ENCODE peak calls at places on chromosomes 5 and 9, in six cellular contexts. J is lower lobe of right lung; O is CD4-positive, alpha-beta T cell; G is IMR-90; C is astrocyte; H is fibroblast of lung. A is an unnamed sample.

GRCh38 chr9:92724528-92725265 is 39.9 kb downstream of the BICD2 start:
- DNase-seq in C (no peak), H (no peak), G (no peak), J (peak; percentile 53), O (no peak), A (no peak)

GRCh38 chr5:128093368-128093767 is 9.8 kb downstream of the SLC12A2 start:
- DNase-seq in C (peak; percentile 63), J (no peak), H (no peak), O (no peak), G (no peak), A (no peak)

GRCh38 chr5:43154424-43154823 is 33.7 kb downstream of the ZNF131 start:
- DNase-seq in J (no peak), O (no peak), C (no peak), H (no peak), G (no peak), A (no peak)

GRCh38 chr9:122978586-122978985 is 37.8 kb downstream of the RABGAP1 start:
- DNase-seq in G (peak; percentile 2), H (no peak), C (no peak), O (no peak), J (no peak), A (no peak)

GRCh38 chr5:150020249-150020648 is 19.7 kb downstream of the HMGXB3 start:
- DNase-seq in H (no peak), C (no peak), J (no peak), O (no peak), G (no peak), A (no peak)

GRCh38 chr5:123300266-123300665 is 122.9 kb downstream of the CEP120 start:
- DNase-seq in O (no peak), C (no peak), H (no peak), J (no peak), G (no peak), A (no peak)

GRCh38 chr9:105690742-105691141 is 3.6 kb upstream of the TMEM38B start:
- DNase-seq in O (no peak), G (peak; percentile 22), C (no peak), J (no peak), H (peak; percentile 44), A (no peak)

GRCh38 chr9:3751125-3751758 is 225.4 kb upstream of the RFX3 start:
- DNase-seq in G (peak; percentile 10), J (no peak), C (peak; percentile 82), O (no peak), H (peak; percentile 20), A (no peak)

GRCh38 chr9:85859751-85860150 is 81.2 kb upstream of the NAA35 start:
- DNase-seq in O (no peak), J (no peak), H (no peak), G (no peak), C (no peak), A (no peak)

GRCh38 chr9:89670114-89670513 is 65.3 kb downstream of the GADD45G start:
- DNase-seq in G (no peak), C (no peak), J (no peak), O (no peak), H (no peak), A (peak; percentile 78)

GRCh38 chr9:82890865-82891264 is 172.1 kb downstream of the RASEF start:
- DNase-seq in O (no peak), J (no peak), G (no peak), H (no peak), C (no peak), A (no peak)

GRCh38 chr5:174608631-174609097 is 115.7 kb upstream of the MSX2 start:
- DNase-seq in C (peak; percentile 52), G (no peak), O (no peak), H (no peak), J (peak; percentile 85), A (peak; percentile 42)

GRCh38 chr9:86846679-86847078 is 100.6 kb downstream of the GAS1 start:
- DNase-seq in C (no peak), G (peak; percentile 65), O (no peak), H (peak; percentile 21), J (no peak), A (no peak)

GRCh38 chr9:112072721-112073553 is 102.2 kb downstream of the SUSD1 start:
- DNase-seq in J (no peak), C (peak; percentile 97), O (no peak), H (peak; percentile 91), G (peak; percentile 98), A (no peak)

GRCh38 chr5:135535820-135536801 is at the start of gene NEUROG1:
- DNase-seq in H (no peak), J (no peak), G (no peak), O (no peak), C (no peak), A (no peak)

GRCh38 chr5:129507527-129507926 is 47.4 kb downstream of the ADAMTS19 start:
- DNase-seq in C (no peak), G (no peak), J (no peak), O (no peak), H (no peak), A (no peak)

GRCh38 chr5:65588694-65589093 is 25.6 kb downstream of the PPWD1 start:
- DNase-seq in O (no peak), G (no peak), J (no peak), C (no peak), H (no peak), A (no peak)

GRCh38 chr9:27003406-27004147 is 1.9 kb downstream of the LRRC19 start:
- DNase-seq in C (no peak), O (no peak), J (no peak), H (no peak), G (no peak), A (no peak)

GRCh38 chr9:70466976-70467551 is 52.6 kb upstream of the KLF9 start:
- DNase-seq in H (peak; percentile 62), J (no peak), G (peak; percentile 92), C (peak; percentile 76), O (no peak), A (no peak)

GRCh38 chr9:115694014-115694413 is 459.6 kb upstream of the PAPPA start:
- DNase-seq in J (no peak), O (no peak), G (peak; percentile 93), H (peak; percentile 95), C (peak; percentile 86), A (no peak)

GRCh38 chr9:72485821-72486605 is 35.4 kb upstream of the TMC1 start:
- DNase-seq in H (peak; percentile 46), C (peak; percentile 73), G (peak; percentile 68), O (no peak), J (no peak), A (no peak)

GRCh38 chr9:36127652-36128244 is 8.8 kb upstream of the GLIPR2 start:
- DNase-seq in C (no peak), J (no peak), O (no peak), G (no peak), H (no peak), A (no peak)

GRCh38 chr5:89556215-89557009 is 673.4 kb upstream of the MEF2C start:
- DNase-seq in H (peak; percentile 68), C (peak; percentile 88), O (no peak), G (peak; percentile 83), J (no peak), A (no peak)

GRCh38 chr5:88145603-88146467 is 122.8 kb downstream of the TMEM161B start:
- DNase-seq in J (peak; percentile 80), O (no peak), H (peak; percentile 9), C (peak; percentile 30), G (no peak), A (no peak)

GRCh38 chr5:16897800-16898199 is 38.3 kb downstream of the MYO10 start:
- DNase-seq in O (no peak), J (no peak), G (no peak), H (no peak), C (no peak), A (no peak)

GRCh38 chr5:16894236-16895057 is 41.6 kb downstream of the MYO10 start:
- DNase-seq in O (no peak), H (peak; percentile 93), C (peak; percentile 99), J (no peak), G (peak; percentile 96), A (no peak)

GRCh38 chr5:16897284-16897704 is 38.8 kb downstream of the MYO10 start:
- DNase-seq in C (peak; percentile 82), G (peak; percentile 74), O (no peak), J (no peak), H (peak; percentile 30), A (no peak)

GRCh38 chr5:16899171-16899570 is 36.9 kb downstream of the MYO10 start:
- DNase-seq in O (no peak), J (no peak), H (no peak), C (no peak), G (no peak), A (no peak)

GRCh38 chr5:16896767-16897166 is 39.3 kb downstream of the MYO10 start:
- DNase-seq in C (no peak), H (no peak), G (no peak), J (no peak), O (no peak), A (no peak)
- H3K27ac ChIP-seq in C (peak overlapping the region; percentile 2), H (no peak overlapping the region), G (peak overlapping the region; percentile 55), J (no peak overlapping the region), O (no peak overlapping the region), A (no peak overlapping the region)

GRCh38 chr5:143002459-143003327 is 232.5 kb downstream of the ARHGAP26 start:
- DNase-seq in G (peak; percentile 86), H (peak; percentile 96), J (peak; percentile 52), O (peak; percentile 28), C (peak; percentile 93), A (no peak)
- TF ChIP-seq CTCF in G (peak; percentile 63), H (peak; percentile 61), J (peak; percentile 50), O (peak; percentile 73), C (peak; percentile 55), A (peak; percentile 71)

DNA sequence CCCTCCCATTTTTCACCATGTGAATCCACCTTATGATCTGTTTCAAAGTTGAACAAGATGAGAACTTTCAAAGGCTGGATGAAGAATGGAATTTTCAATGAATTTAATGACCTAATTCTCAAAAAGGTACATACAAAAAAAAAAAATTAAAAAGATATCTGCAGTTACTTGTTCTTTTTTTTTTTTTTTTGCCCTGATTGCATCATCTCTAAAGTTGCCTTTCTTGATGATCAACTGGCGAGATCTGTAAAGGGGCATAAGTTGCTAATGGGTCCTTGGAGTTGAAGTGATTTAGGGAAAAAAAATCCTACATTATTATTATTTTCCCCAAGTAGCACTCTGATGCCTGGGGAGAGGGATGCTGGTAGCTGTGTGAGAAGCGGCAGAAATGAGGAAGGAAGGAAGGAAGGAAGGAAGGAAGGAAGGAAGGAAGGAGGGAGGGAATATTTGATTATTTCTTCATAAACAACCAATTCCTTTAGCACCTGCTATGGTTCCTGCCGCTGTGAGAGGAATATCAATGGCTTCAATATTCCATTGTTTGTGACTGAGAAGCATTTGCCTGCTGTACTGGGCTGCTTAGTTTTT is 48.8 kb upstream of the CD180 start:
- DNase-seq in O (no peak), J (no peak), C (no peak), G (no peak), H (no peak), A (no peak)
- H3K27ac ChIP-seq in O (no peak overlapping the region), J (peak overlapping the region; percentile 44), C (no peak overlapping the region), G (no peak overlapping the region), H (no peak overlapping the region), A (no peak overlapping the region)

GRCh38 chr5:61624966-61625681 is 293.1 kb downstream of the ZSWIM6 start:
- DNase-seq in G (no peak), H (no peak), O (no peak), J (no peak), C (no peak), A (no peak)

GRCh38 chr5:61625682-61626620 is 293.9 kb downstream of the ZSWIM6 start:
- DNase-seq in O (no peak), J (peak; percentile 89), C (peak; percentile 29), G (peak; percentile 11), H (peak; percentile 55), A (peak; percentile 79)

GRCh38 chr5:61620660-61621650 is 288.9 kb downstream of the ZSWIM6 start:
- DNase-seq in H (no peak), O (no peak), J (no peak), G (no peak), C (no peak), A (no peak)

GRCh38 chr5:61624553-61624952 is 292.5 kb downstream of the ZSWIM6 start:
- DNase-seq in O (no peak), C (no peak), G (no peak), J (no peak), H (no peak), A (no peak)

GRCh38 chr5:61623401-61624069 is 291.5 kb downstream of the ZSWIM6 start:
- DNase-seq in J (no peak), C (peak; percentile 12), H (no peak), O (no peak), G (no peak), A (no peak)
- TF ChIP-seq CTCF in J (no peak), C (peak; percentile 30), H (no peak), O (no peak), G (peak; percentile 18), A (no peak)